ENCODE peak calls at places on chromosomes 1 and 21, in ten cellular contexts. A, J, W, L, B, D, F, K, Z and O are unnamed samples.

GRCh38 chr1:56551691-56552090 is 27.7 kb downstream of the PLPP3 start:
- DNase-seq in A (peak), J (no peak), W (no peak), L (no peak), B (no peak), D (no peak), F (peak), K (no peak), Z (no peak), O (peak)

GRCh38 chr1:19205845-19206244 is 4.2 kb downstream of the UBR4 start:
- DNase-seq in A (no peak), J (no peak), W (no peak), L (no peak), B (no peak), D (no peak), F (no peak), K (no peak), Z (no peak), O (no peak)

GRCh38 chr1:51605961-51606723 is 10.8 kb upstream of the OSBPL9 start:
- DNase-seq in A (no peak), J (no peak), W (no peak), L (no peak), B (no peak), D (no peak), F (no peak), K (no peak), Z (no peak), O (no peak)

GRCh38 chr21:34129039-34129891 is 55.9 kb downstream of the MRPS6 start:
- DNase-seq in A (peak), J (no peak), W (peak), L (no peak), B (peak), D (peak), F (peak), K (peak), Z (no peak), O (no peak)

GRCh38 chr21:33268736-33269441 is 2.7 kb downstream of the IL10RB start:
- DNase-seq in A (peak), J (no peak), W (peak), L (peak), B (no peak), D (peak), F (peak), K (no peak), Z (no peak), O (peak)

GRCh38 chr1:36341626-36342320 is 18.3 kb upstream of the EVA1B start:
- DNase-seq in A (no peak), J (no peak), W (no peak), L (no peak), B (no peak), D (no peak), F (no peak), K (no peak), Z (no peak), O (no peak)

GRCh38 chr21:42199488-42200463 is 19.2 kb upstream of the ABCG1 start:
- DNase-seq in A (no peak), J (no peak), W (peak), L (peak), B (no peak), D (no peak), F (peak), K (peak), Z (no peak), O (no peak)

GRCh38 chr21:41948404-41948895 is 5.4 kb downstream of the C2CD2 start:
- DNase-seq in A (no peak), J (no peak), W (no peak), L (no peak), B (no peak), D (no peak), F (no peak), K (no peak), Z (no peak), O (no peak)

GRCh38 chr1:43879414-43879813 is 54.2 kb upstream of the ARTN start:
- DNase-seq in A (no peak), J (no peak), W (no peak), L (no peak), B (no peak), D (no peak), F (no peak), K (no peak), Z (no peak), O (no peak)